ENCODE peak calls at places on chromosomes 5 and 9, in nine cellular contexts. M is body of pancreas; B is lung; Z is CD4-positive, CD25-positive, alpha-beta regulatory T cell; A is left ventricle myocardium inferior; H is fibroblast of lung; Y is A549; X is lower lobe of right lung; N is GM23248. W is an unnamed sample.

GRCh38 chr5:121138495-121138907 is 674.4 kb downstream of the PRR16 start:
- DNase-seq in X (no peak), B (no peak), A (no peak), Z (no peak), H (no peak), M (no peak), N (no peak), Y (no peak), W (no peak)

GRCh38 chr5:73305386-73305785 is 132.4 kb downstream of the TMEM174 start:
- DNase-seq in N (no peak), Z (no peak), A (no peak), M (no peak), H (no peak), Y (no peak), X (no peak), B (no peak), W (no peak)

GRCh38 chr9:77673912-77674791 is 26.0 kb upstream of the GNA14 start:
- DNase-seq in Y (no peak), Z (no peak), M (no peak), X (no peak), H (peak; percentile 78), B (no peak), A (no peak), N (no peak), W (no peak)

GRCh38 chr9:135221951-135222631 is 134.6 kb downstream of the OLFM1 start:
- DNase-seq in A (no peak), Z (no peak), M (peak; percentile 48), Y (no peak), B (no peak), H (no peak), N (no peak), X (peak; percentile 38), W (no peak)

GRCh38 chr5:1312206-1312605 is 17.3 kb upstream of the TERT start:
- DNase-seq in Y (no peak), H (no peak), X (peak; percentile 36), A (peak; percentile 10), B (no peak), N (no peak), Z (no peak), M (no peak), W (peak; percentile 45)

GRCh38 chr9:114080195-114080772 is 2.2 kb upstream of the AMBP start:
- DNase-seq in B (no peak), N (no peak), M (no peak), A (no peak), H (no peak), Z (no peak), X (no peak), Y (no peak), W (no peak)

GRCh38 chr5:9194509-9194908 is 351.4 kb downstream of the SEMA5A start:
- DNase-seq in A (no peak), B (no peak), H (peak; percentile 37), Z (no peak), M (no peak), Y (no peak), X (no peak), N (peak; percentile 88), W (no peak)

GRCh38 chr5:62214701-62215100 is 91.3 kb upstream of the KIF2A start:
- DNase-seq in Y (no peak), M (no peak), H (no peak), Z (no peak), B (no peak), X (no peak), N (peak; percentile 25), A (no peak), W (no peak)

GRCh38 chr9:6973762-6974161 is 216.0 kb downstream of the KDM4C start:
- DNase-seq in Z (no peak), B (no peak), H (peak; percentile 20), M (no peak), A (no peak), X (no peak), Y (no peak), N (peak; percentile 36), W (no peak)

GRCh38 chr9:81058776-81059175 is 630.6 kb downstream of the TLE1 start:
- DNase-seq in M (no peak), Y (no peak), B (no peak), N (no peak), A (no peak), X (no peak), Z (no peak), H (no peak), W (no peak)

GRCh38 chr9:72914750-72915149 is 38.1 kb downstream of the ALDH1A1 start:
- DNase-seq in B (no peak), Y (no peak), X (no peak), H (no peak), A (no peak), Z (no peak), M (no peak), N (no peak), W (no peak)

GRCh38 chr5:181245427-181246275 is 1.9 kb upstream of the RACK1 start:
- DNase-seq in M (no peak), H (no peak), X (no peak), Y (no peak), Z (no peak), A (no peak), B (no peak), N (no peak), W (no peak)

GRCh38 chr9:115117999-115118470 is at the start of gene TNC:
- DNase-seq in N (peak; percentile 88), A (peak; percentile 36), H (peak; percentile 89), M (peak; percentile 34), Z (no peak), Y (peak; percentile 19), B (peak; percentile 60), X (peak; percentile 58), W (no peak)

GRCh38 chr9:137433916-137434431 is 7.2 kb downstream of the ENTPD8 start:
- DNase-seq in Z (no peak), H (no peak), M (no peak), Y (no peak), N (no peak), X (peak; percentile 40), A (peak; percentile 11), B (no peak), W (no peak)

GRCh38 chr5:84298628-84299027 is 86.1 kb downstream of the EDIL3 start:
- DNase-seq in Z (no peak), M (no peak), B (no peak), A (no peak), Y (no peak), H (no peak), N (no peak), X (no peak), W (no peak)

GRCh38 chr9:95138474-95138873 is 179.0 kb downstream of the FANCC start:
- DNase-seq in H (no peak), X (no peak), A (no peak), M (no peak), Z (no peak), N (no peak), Y (no peak), B (no peak), W (no peak)

GRCh38 chr5:92320446-92320845 is 937.3 kb upstream of the ARRDC3 start:
- DNase-seq in N (no peak), X (no peak), A (no peak), B (no peak), H (no peak), Z (no peak), M (no peak), Y (no peak), W (no peak)
- H3K4me1 ChIP-seq in N (no peaks in the 10 kb centered on the region), X (no peaks in the 10 kb centered on the region), A (no peaks in the 10 kb centered on the region), B (no peaks in the 10 kb centered on the region), H (no peaks in the 10 kb centered on the region), Z (no peaks in the 10 kb centered on the region), M (no peaks in the 10 kb centered on the region), Y (no peaks in the 10 kb centered on the region), W (no peaks in the 10 kb centered on the region)

GRCh38 chr9:12817702-12818101 is 42.9 kb downstream of the LURAP1L start:
- DNase-seq in M (peak; percentile 83), H (peak; percentile 79), N (peak; percentile 32), Y (peak; percentile 44), A (no peak), X (peak; percentile 73), B (peak; percentile 59), Z (no peak), W (no peak)
- H3K4me1 ChIP-seq in M (peaks cover 55% of the 10 kb centered on the region), H (peaks cover 28% of the 10 kb centered on the region), N (peaks cover 86% of the 10 kb centered on the region), Y (peaks cover 65% of the 10 kb centered on the region), A (peaks cover 32% of the 10 kb centered on the region), X (peaks cover 32% of the 10 kb centered on the region), B (peaks cover 3% of the 10 kb centered on the region), Z (no peaks in the 10 kb centered on the region), W (no peaks in the 10 kb centered on the region)

DNA sequence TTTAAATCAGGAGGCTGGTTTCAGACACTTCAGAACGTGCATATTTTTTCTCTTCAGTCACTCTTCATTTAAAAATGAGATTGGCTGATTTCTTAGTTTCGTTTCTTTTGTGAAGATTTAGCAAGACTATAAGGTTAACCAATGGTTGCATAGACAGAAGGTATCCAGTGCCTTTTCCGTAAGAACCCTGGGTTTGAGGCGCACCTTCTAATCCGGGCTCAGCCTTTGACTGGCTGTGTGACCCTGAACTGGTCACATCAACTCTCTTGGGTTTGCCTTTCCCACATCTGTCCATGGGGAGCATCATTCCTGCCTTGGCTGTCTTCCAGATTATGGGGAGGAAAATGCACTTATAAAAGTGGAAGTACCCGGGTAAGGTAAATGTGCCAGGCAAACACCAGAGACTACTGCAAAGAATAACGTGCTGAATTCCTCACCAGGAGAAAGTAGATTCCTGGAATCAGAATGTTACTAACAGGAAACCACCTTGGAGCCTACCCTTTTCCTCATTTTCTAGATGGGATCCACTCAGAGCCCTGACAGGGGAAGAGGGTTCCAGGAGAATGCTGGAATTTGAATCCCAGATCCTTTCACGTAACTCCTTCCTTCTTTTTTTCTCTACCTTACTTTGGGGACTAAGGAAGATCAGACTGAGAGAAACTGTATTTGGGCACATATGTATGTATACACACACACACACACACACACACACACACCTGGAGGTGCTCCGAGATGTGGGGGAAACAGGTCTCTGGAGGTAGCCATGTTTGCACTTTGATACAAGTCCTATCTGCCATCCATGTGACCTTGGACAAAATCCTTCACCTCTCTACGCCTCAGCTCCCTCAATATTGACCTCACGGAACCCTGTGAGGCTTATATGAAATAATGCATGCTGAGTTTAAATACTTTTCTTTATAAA is 6.8 kb downstream of the HAND1 start:
- DNase-seq in X (no peak), Y (no peak), N (no peak), B (no peak), A (no peak), Z (no peak), H (no peak), M (no peak), W (no peak)
- H3K4me1 ChIP-seq in X (peaks cover 36% of the 10 kb centered on the region), Y (peaks cover 15% of the 10 kb centered on the region), N (no peaks in the 10 kb centered on the region), B (peaks cover 14% of the 10 kb centered on the region), A (peaks cover 54% of the 10 kb centered on the region), Z (peaks cover 38% of the 10 kb centered on the region), H (no peaks in the 10 kb centered on the region), M (peaks cover 26% of the 10 kb centered on the region), W (peaks cover 36% of the 10 kb centered on the region)

GRCh38 chr5:67355135-67355729 is 158.6 kb upstream of the CD180 start:
- DNase-seq in N (no peak), Y (no peak), H (no peak), M (no peak), Z (no peak), B (no peak), A (no peak), X (no peak), W (no peak)

GRCh38 chr5:67360047-67360446 is 163.4 kb upstream of the CD180 start:
- DNase-seq in B (no peak), X (no peak), M (no peak), N (no peak), Z (no peak), A (no peak), H (no peak), Y (no peak), W (no peak)

GRCh38 chr5:67354051-67354450 is 157.5 kb upstream of the CD180 start:
- DNase-seq in N (no peak), Z (no peak), B (no peak), A (no peak), H (no peak), M (no peak), Y (no peak), X (no peak), W (no peak)

GRCh38 chr5:67361932-67362729 is 165.5 kb upstream of the CD180 start:
- DNase-seq in B (no peak), N (no peak), X (no peak), M (no peak), Y (no peak), Z (no peak), H (peak; percentile 20), A (no peak), W (no peak)

GRCh38 chr5:67358186-67358585 is 161.6 kb upstream of the CD180 start:
- DNase-seq in N (peak; percentile 16), H (no peak), Y (no peak), A (no peak), Z (no peak), B (no peak), M (no peak), X (no peak), W (no peak)
- H3K4me1 ChIP-seq in N (no peaks in the 10 kb centered on the region), H (no peaks in the 10 kb centered on the region), Y (no peaks in the 10 kb centered on the region), A (no peaks in the 10 kb centered on the region), Z (no peaks in the 10 kb centered on the region), B (no peaks in the 10 kb centered on the region), M (no peaks in the 10 kb centered on the region), X (peaks cover 8% of the 10 kb centered on the region), W (peaks cover 11% of the 10 kb centered on the region)

W was measured in CD8-positive, alpha-beta memory T cell.